ENCODE peak calls at places on chromosomes 11 and 22, in five cellular contexts. One of them, this sample, is unnamed.

GRCh38 chr11:8671242-8671641 is 11.2 kb downstream of the TRIM66 start:
- DNase-seq in AG09309: peak
- DNase-seq in cardiac fibroblast: peak
- DNase-seq in GM23338: peak
- DNase-seq in CD8-positive, alpha-beta T cell: no peak
- DNase-seq in this sample: no peak

GRCh38 chr11:7524831-7525230 is 11.0 kb downstream of the PPFIBP2 start:
- DNase-seq in CD8-positive, alpha-beta T cell: no peak
- DNase-seq in AG09309: no peak
- DNase-seq in GM23338: no peak
- DNase-seq in cardiac fibroblast: no peak
- DNase-seq in this sample: peak

GRCh38 chr11:72393303-72393702 is 41.0 kb downstream of the CLPB start:
- DNase-seq in GM23338: no peak
- DNase-seq in cardiac fibroblast: no peak
- DNase-seq in CD8-positive, alpha-beta T cell: no peak
- DNase-seq in AG09309: no peak
- DNase-seq in this sample: no peak

GRCh38 chr11:1237128-1237580 is 14.3 kb downstream of the MUC5B start:
- DNase-seq in AG09309: no peak
- DNase-seq in GM23338: no peak
- DNase-seq in CD8-positive, alpha-beta T cell: no peak
- DNase-seq in cardiac fibroblast: no peak
- DNase-seq in this sample: no peak

GRCh38 chr11:77642228-77642627 is 4.6 kb upstream of the CLNS1A start:
- DNase-seq in CD8-positive, alpha-beta T cell: no peak
- DNase-seq in AG09309: no peak
- DNase-seq in GM23338: no peak
- DNase-seq in cardiac fibroblast: no peak
- DNase-seq in this sample: no peak

GRCh38 chr11:92657226-92657625 is 312.2 kb upstream of the MTNR1B start:
- DNase-seq in AG09309: no peak
- DNase-seq in CD8-positive, alpha-beta T cell: no peak
- DNase-seq in cardiac fibroblast: no peak
- DNase-seq in GM23338: no peak
- DNase-seq in this sample: no peak

GRCh38 chr22:50600541-50600940 is at the start of gene MAPK8IP2:
- DNase-seq in CD8-positive, alpha-beta T cell: no peak
- DNase-seq in GM23338: no peak
- DNase-seq in cardiac fibroblast: no peak
- DNase-seq in AG09309: no peak
- DNase-seq in this sample: peak

GRCh38 chr11:13667245-13667644 is 1.2 kb upstream of the FAR1 start:
- DNase-seq in CD8-positive, alpha-beta T cell: no peak
- DNase-seq in AG09309: no peak
- DNase-seq in GM23338: no peak
- DNase-seq in cardiac fibroblast: no peak
- DNase-seq in this sample: no peak

GRCh38 chr11:36750349-36750748 is 152.3 kb upstream of the RAG2 start:
- DNase-seq in cardiac fibroblast: no peak
- DNase-seq in AG09309: no peak
- DNase-seq in GM23338: peak
- DNase-seq in CD8-positive, alpha-beta T cell: no peak
- DNase-seq in this sample: no peak

GRCh38 chr11:70542811-70543210 is 144.5 kb downstream of the CTTN start:
- DNase-seq in CD8-positive, alpha-beta T cell: no peak
- DNase-seq in cardiac fibroblast: no peak
- DNase-seq in AG09309: no peak
- DNase-seq in GM23338: no peak
- DNase-seq in this sample: peak

DNA sequence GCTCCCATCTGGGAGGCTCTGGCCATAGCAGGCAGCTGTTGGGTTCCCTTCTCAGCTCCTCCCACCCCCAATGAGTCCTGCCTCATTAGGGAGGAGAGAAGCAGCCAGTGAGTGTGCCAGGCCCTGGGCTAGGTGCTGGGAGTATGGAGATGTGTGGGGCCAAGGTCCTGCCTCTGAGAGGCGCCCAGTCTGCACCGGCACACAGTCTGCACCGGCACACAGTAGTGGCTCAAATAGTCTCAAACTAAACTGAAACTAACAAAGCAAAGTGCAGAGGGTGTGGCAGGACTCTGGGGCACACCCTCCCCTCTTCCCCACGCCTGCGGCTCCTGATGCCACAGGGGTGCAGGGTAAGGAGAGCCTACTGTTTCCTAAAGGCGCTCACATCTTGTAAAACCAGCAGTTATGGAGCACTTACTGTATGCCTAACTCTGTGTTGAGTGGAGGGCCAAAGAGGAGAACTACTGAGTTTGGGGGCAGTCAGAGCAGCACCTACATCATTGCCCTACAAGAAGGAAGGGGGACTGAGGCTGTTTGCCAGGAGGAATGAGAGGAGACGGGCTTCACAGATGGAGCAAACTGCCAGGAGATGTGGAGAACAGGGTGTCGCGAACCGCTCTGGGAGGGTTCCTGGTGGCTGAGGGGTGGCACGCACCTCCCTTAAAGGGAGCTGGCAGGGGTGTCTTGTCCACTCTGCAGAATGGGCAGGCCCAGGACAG is 959 bp upstream of the SH3BP1 start:
- DNase-seq in cardiac fibroblast: no peak
- DNase-seq in CD8-positive, alpha-beta T cell: peak
- DNase-seq in AG09309: no peak
- DNase-seq in GM23338: no peak
- DNase-seq in this sample: no peak
- H3K4me3 ChIP-seq in cardiac fibroblast: peak
- H3K4me3 ChIP-seq in CD8-positive, alpha-beta T cell: peak
- H3K4me3 ChIP-seq in AG09309: no peak
- H3K4me3 ChIP-seq in GM23338: peak
- H3K4me3 ChIP-seq in this sample: no peak

GRCh38 chr11:125200441-125200840 is 35.9 kb downstream of the PKNOX2 start:
- DNase-seq in CD8-positive, alpha-beta T cell: no peak
- DNase-seq in AG09309: no peak
- DNase-seq in GM23338: no peak
- DNase-seq in cardiac fibroblast: no peak
- DNase-seq in this sample: no peak
- H3K4me3 ChIP-seq in CD8-positive, alpha-beta T cell: no peak
- H3K4me3 ChIP-seq in AG09309: no peak
- H3K4me3 ChIP-seq in GM23338: no peak
- H3K4me3 ChIP-seq in cardiac fibroblast: no peak
- H3K4me3 ChIP-seq in this sample: no peak

DNA sequence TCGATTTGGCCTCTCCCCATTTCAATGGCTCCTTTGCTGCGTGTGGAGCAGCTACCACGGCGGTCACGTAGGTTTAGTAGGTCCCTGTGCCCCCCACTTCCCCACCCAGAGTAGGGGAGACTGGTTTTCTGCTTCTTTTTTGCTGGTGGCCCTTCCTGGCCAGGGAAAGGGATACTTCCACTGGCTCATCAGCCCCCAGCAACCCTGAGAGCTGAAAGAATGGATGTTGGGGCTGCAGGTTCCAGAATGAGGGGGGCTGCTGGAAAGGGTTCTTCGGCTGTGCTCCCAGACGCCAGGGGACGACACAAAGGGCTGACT is 78.8 kb upstream of the WNT7B start:
- DNase-seq in cardiac fibroblast: no peak
- DNase-seq in GM23338: no peak
- DNase-seq in CD8-positive, alpha-beta T cell: no peak
- DNase-seq in AG09309: no peak
- DNase-seq in this sample: no peak
- H3K4me3 ChIP-seq in cardiac fibroblast: peak
- H3K4me3 ChIP-seq in GM23338: no peak
- H3K4me3 ChIP-seq in CD8-positive, alpha-beta T cell: no peak
- H3K4me3 ChIP-seq in AG09309: peak
- H3K4me3 ChIP-seq in this sample: no peak

DNA sequence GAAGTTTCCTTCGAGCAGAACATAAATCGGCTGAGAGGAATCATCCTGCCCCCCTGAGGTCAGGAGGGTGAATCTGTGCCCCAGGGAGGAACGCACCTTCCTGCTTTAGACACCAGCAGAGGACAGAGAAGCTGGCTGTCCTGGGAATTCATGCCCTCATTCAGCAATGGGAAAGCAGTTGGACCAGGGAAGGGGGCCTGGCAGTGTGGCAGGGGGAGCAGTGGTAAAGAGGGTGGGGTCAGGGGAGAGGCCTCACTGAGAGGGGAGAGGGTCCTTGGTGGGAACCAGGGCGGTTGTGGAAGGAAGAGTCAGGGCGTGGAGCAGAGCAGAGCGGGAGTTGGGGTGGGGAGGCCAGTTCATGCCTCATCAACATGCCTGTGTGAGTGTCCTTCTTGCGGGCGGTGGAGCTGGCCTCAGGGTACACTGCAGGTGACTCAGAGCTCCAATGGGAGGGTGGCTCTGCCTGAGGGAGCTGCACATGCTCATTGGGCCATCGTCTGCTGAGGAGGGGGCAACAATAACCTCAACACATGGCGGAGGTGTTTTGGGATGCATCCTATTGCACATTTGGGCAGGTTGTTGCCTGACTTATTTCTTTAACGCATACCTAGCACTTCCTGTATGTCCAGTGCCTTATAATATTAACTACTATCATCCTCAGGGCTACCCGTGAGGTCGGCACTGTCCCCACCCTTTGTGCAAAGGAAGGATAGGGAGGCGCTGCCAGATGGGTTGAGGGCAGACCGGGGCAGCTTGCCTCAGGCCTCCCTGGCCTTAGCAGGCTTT is 23.2 kb downstream of the MED15 start:
- DNase-seq in AG09309: no peak
- DNase-seq in cardiac fibroblast: no peak
- DNase-seq in CD8-positive, alpha-beta T cell: no peak
- DNase-seq in GM23338: no peak
- DNase-seq in this sample: no peak
- H3K4me3 ChIP-seq in AG09309: no peak
- H3K4me3 ChIP-seq in cardiac fibroblast: no peak
- H3K4me3 ChIP-seq in CD8-positive, alpha-beta T cell: no peak
- H3K4me3 ChIP-seq in GM23338: no peak
- H3K4me3 ChIP-seq in this sample: no peak

This sample was measured in upper lobe of left lung.